ENCODE peak calls at places on chromosome 10, in seven cellular contexts. F, U, J, P, C, O and Z are unnamed samples.

GRCh38 chr10:101694056-101694673 is 805 bp downstream of the FBXW4 start:
- DNase-seq in F (peak), U (peak), J (peak), P (peak), C (peak), O (peak), Z (peak)

GRCh38 chr10:132421377-132422168 is 24.6 kb downstream of the PWWP2B start:
- DNase-seq in F (peak), U (peak), J (peak), P (peak), C (peak), O (peak), Z (no peak)

GRCh38 chr10:69633673-69634635 is 3.9 kb downstream of the FAM241B start:
- DNase-seq in F (no peak), U (no peak), J (no peak), P (peak), C (no peak), O (no peak), Z (peak)

GRCh38 chr10:117442944-117443676 is 67.9 kb upstream of the PDZD8 start:
- DNase-seq in F (peak), U (peak), J (peak), P (peak), C (peak), O (peak), Z (no peak)

GRCh38 chr10:88417337-88417736 is 165.8 kb downstream of the RNLS start:
- DNase-seq in F (peak), U (no peak), J (no peak), P (no peak), C (no peak), O (no peak), Z (no peak)

GRCh38 chr10:11225935-11226334 is 208.3 kb downstream of the CELF2 start:
- DNase-seq in F (no peak), U (no peak), J (no peak), P (no peak), C (no peak), O (no peak), Z (no peak)

GRCh38 chr10:31942892-31943291 is 14.3 kb upstream of the ARHGAP12 start:
- DNase-seq in F (no peak), U (no peak), J (no peak), P (no peak), C (no peak), O (no peak), Z (no peak)

GRCh38 chr10:18164771-18165361 is 24.6 kb downstream of the CACNB2 start:
- DNase-seq in F (peak), U (peak), J (peak), P (no peak), C (peak), O (no peak), Z (no peak)

GRCh38 chr10:133249094-133249780 is 11.6 kb downstream of the VENTX start:
- DNase-seq in F (no peak), U (no peak), J (no peak), P (no peak), C (no peak), O (no peak), Z (no peak)

GRCh38 chr10:91798736-91799579 is 732 bp downstream of the TNKS2 start:
- DNase-seq in F (peak), U (no peak), J (peak), P (no peak), C (peak), O (no peak), Z (no peak)

GRCh38 chr10:96341219-96342182 is 17.3 kb downstream of the OPALIN start:
- DNase-seq in F (no peak), U (no peak), J (no peak), P (no peak), C (no peak), O (no peak), Z (no peak)

GRCh38 chr10:115093776-115094361 is 704 bp downstream of the ATRNL1 start:
- DNase-seq in F (no peak), U (peak), J (no peak), P (no peak), C (no peak), O (no peak), Z (peak)

GRCh38 chr10:76301950-76302349 is 870.5 kb downstream of the LRMDA start:
- DNase-seq in F (no peak), U (no peak), J (peak), P (no peak), C (no peak), O (no peak), Z (no peak)

GRCh38 chr10:84194424-84195043 is at the start of gene CDHR1:
- DNase-seq in F (peak), U (no peak), J (no peak), P (no peak), C (no peak), O (no peak), Z (no peak)

GRCh38 chr10:119246862-119247549 is 39.6 kb downstream of the GRK5 start:
- DNase-seq in F (peak), U (peak), J (peak), P (no peak), C (peak), O (peak), Z (no peak)

GRCh38 chr10:101967713-101968112 is 88.3 kb downstream of the ARMH3 start:
- DNase-seq in F (no peak), U (no peak), J (peak), P (no peak), C (peak), O (no peak), Z (no peak)

GRCh38 chr10:130141460-130141859 is 5.3 kb downstream of the GLRX3 start:
- DNase-seq in F (peak), U (no peak), J (no peak), P (no peak), C (peak), O (no peak), Z (no peak)

GRCh38 chr10:7311256-7312178 is 99.3 kb downstream of the SFMBT2 start:
- DNase-seq in F (no peak), U (no peak), J (no peak), P (no peak), C (no peak), O (no peak), Z (no peak)

GRCh38 chr10:33370434-33370930 is 36.0 kb upstream of the NRP1 start:
- DNase-seq in F (no peak), U (no peak), J (peak), P (no peak), C (no peak), O (no peak), Z (no peak)

GRCh38 chr10:44292390-44293002 is 92.4 kb downstream of the CXCL12 start:
- DNase-seq in F (no peak), U (no peak), J (no peak), P (peak), C (no peak), O (no peak), Z (no peak)

GRCh38 chr10:118955531-118956252 is 73.8 kb upstream of the NANOS1 start:
- DNase-seq in F (peak), U (no peak), J (no peak), P (peak), C (no peak), O (no peak), Z (peak)

GRCh38 chr10:93462881-93463280 is 19.3 kb downstream of the MYOF start:
- DNase-seq in F (peak), U (peak), J (peak), P (peak), C (no peak), O (no peak), Z (no peak)

GRCh38 chr10:69749180-69750010 is 52.3 kb upstream of the COL13A1 start:
- DNase-seq in F (no peak), U (no peak), J (no peak), P (no peak), C (peak), O (no peak), Z (no peak)

GRCh38 chr10:122285506-122286444 is 14.7 kb downstream of the BTBD16 start:
- DNase-seq in F (no peak), U (no peak), J (no peak), P (peak), C (no peak), O (no peak), Z (no peak)

GRCh38 chr10:127207081-127207480 is 10.7 kb upstream of the INSYN2A start:
- DNase-seq in F (peak), U (no peak), J (peak), P (no peak), C (no peak), O (no peak), Z (no peak)

GRCh38 chr10:131398166-131398565 is 86.6 kb upstream of the TCERG1L start:
- DNase-seq in F (no peak), U (no peak), J (no peak), P (no peak), C (no peak), O (no peak), Z (no peak)

GRCh38 chr10:78578929-78579328 is 489.8 kb upstream of the ZMIZ1 start:
- DNase-seq in F (no peak), U (peak), J (peak), P (peak), C (no peak), O (no peak), Z (no peak)

GRCh38 chr10:86178401-86179142 is 188.0 kb downstream of the GRID1 start:
- DNase-seq in F (peak), U (no peak), J (no peak), P (peak), C (peak), O (no peak), Z (no peak)

GRCh38 chr10:97599272-97599619 is 9.7 kb downstream of the C10orf62 start:
- DNase-seq in F (no peak), U (no peak), J (no peak), P (no peak), C (no peak), O (no peak), Z (no peak)

GRCh38 chr10:97597778-97598177 is 8.3 kb downstream of the C10orf62 start:
- DNase-seq in F (no peak), U (no peak), J (no peak), P (no peak), C (no peak), O (no peak), Z (no peak)

GRCh38 chr10:97601268-97602215 is 12.0 kb downstream of the C10orf62 start:
- DNase-seq in F (no peak), U (no peak), J (no peak), P (no peak), C (no peak), O (no peak), Z (no peak)

GRCh38 chr10:97598407-97599271 is 9.1 kb downstream of the C10orf62 start:
- DNase-seq in F (no peak), U (no peak), J (no peak), P (no peak), C (no peak), O (no peak), Z (no peak)

DNA sequence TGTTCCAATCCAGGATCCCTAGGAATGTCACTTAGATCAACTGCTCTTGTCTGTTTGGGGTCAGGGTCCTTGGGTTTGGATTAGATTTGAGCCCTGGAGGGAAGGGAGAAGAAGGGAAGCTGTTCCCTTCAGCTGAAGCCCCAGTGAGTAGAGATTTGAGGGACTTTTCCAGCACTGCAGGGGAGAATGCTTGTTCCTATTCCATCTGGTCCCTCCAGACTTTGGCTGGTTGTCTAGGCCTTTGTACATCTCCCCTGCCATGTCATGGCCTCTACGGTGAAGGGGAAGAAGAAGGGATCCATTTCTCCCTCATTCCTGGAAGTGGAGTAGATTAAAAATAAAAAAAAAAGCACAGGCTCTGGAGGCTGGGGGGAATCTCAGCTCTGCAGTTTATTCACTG is 11.1 kb downstream of the C10orf62 start:
- DNase-seq in F (no peak), U (no peak), J (no peak), P (no peak), C (no peak), O (no peak), Z (no peak)
- TF ChIP-seq CTCF in F (no peak), U (no peak), J (no peak), P (no peak), C (no peak), O (no peak), Z (no peak)

GRCh38 chr10:90133606-90134005 is 432.2 kb downstream of the KIF20B start:
- DNase-seq in F (no peak), U (no peak), J (no peak), P (no peak), C (no peak), O (no peak), Z (no peak)

GRCh38 chr10:90136731-90137316 is 435.4 kb downstream of the KIF20B start:
- DNase-seq in F (peak), U (no peak), J (peak), P (no peak), C (no peak), O (no peak), Z (no peak)

DNA sequence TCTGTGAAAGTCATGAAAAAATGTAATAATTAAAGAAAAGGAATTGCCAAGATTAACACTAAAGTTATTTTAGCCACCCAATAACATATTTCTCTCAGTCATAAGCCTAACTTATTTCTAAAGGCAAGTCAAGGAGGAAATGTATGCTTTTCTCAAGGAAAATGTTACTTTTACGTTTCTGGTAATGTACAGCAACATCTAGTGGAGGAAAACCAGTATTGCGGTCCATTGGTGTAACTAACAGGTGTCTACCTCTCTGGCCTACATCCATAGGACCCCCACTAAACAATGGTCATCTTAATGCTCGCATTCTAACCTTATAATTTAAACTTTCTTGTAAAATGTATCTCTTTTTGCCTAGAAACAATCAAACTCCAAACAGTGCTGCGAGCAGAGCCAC is 437.5 kb downstream of the KIF20B start:
- DNase-seq in F (peak), U (no peak), J (peak), P (no peak), C (no peak), O (no peak), Z (no peak)
- TF ChIP-seq CTCF in F (peak), U (no peak), J (peak), P (no peak), C (no peak), O (no peak), Z (peak)

GRCh38 chr10:27285093-27285492 is 44.5 kb upstream of the ACBD5 start:
- DNase-seq in F (peak), U (no peak), J (peak), P (no peak), C (peak), O (no peak), Z (no peak)
- TF ChIP-seq CTCF in F (peak), U (no peak), J (no peak), P (no peak), C (peak), O (no peak), Z (peak)

DNA sequence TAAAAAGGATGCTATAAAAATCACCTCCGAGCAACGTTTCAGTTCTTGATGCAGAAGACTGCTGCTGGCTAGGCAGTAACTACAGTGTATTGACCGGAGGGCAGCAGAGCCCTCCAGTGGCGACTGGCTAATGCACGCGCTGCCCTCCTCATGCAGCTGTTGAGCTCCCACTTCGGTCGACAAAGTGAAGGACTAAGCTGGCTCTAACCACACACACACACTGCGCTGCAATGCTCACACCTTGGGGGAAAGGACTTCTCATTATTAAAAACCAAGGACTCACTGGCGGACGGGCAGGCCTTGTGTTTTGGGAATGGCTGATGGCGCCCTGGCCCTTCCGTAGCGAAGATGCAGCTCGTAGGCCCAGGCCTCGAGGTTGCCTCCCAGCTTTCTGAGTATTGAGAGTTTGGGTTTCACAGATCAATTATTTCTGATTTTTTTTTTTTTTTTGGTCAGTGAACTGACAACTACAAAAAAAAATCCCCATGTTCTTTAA is 120.9 kb upstream of the DIP2C start:
- DNase-seq in F (peak), U (no peak), J (peak), P (no peak), C (peak), O (no peak), Z (peak)
- TF ChIP-seq CTCF in F (peak), U (peak), J (no peak), P (no peak), C (peak), O (peak), Z (peak)

DNA sequence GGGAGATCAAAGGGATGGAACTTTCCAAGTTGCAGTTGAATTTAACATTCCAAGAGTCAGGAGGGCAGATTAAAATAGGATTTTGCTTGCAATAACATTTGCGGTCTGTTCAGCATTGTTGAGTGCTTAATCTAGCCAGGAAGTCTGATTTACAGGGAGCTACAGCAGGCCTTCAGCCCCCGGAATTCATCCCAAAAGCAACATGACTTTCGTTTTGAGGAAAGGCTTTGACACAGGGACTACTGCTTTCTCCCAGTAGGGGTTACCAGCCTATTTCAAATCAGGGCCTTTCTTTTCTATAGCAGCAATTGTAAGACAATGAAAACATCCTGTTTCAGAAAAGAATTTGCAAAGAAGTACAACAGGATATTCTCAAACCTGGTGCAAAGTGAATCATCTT is 279.7 kb upstream of the PITRM1 start:
- DNase-seq in F (peak), U (no peak), J (peak), P (no peak), C (peak), O (no peak), Z (no peak)
- TF ChIP-seq CTCF in F (peak), U (peak), J (peak), P (no peak), C (peak), O (peak), Z (peak)

DNA sequence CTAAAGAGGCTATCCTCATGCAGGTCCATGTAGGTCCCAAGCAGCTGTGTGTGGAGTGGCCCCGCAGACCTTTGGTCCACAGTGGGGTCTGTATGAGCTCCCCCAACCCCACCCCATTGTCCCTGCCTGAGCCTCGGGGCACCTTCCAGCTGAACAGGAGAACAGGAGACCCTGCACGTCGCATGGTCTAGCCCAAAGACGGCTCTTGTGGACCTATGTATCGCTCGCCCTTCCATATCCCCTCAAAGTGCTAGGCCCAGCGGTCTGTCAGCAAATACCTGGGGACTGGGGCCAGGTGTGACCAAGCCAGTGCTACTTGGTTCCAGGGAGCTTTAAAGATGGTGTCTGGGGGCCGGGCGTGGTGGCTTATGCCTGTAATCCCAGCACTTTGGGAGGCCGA is 43.0 kb downstream of the OAT start:
- DNase-seq in F (no peak), U (no peak), J (no peak), P (no peak), C (no peak), O (no peak), Z (no peak)
- TF ChIP-seq CTCF in F (no peak), U (no peak), J (no peak), P (no peak), C (no peak), O (no peak), Z (no peak)